ENCODE peak calls at places on chromosomes 3 and 15, in six cellular contexts. V is retinal pigment epithelial cell, K is Peyer's patch, R is GM13977, U is OCI-LY7, M is GM20000. H is an unnamed sample.

GRCh38 chr3:159994182-159994581 is 5.5 kb downstream of the IL12A start:
- DNase-seq in U (no peak), M (no peak), K (no peak), R (no peak), V (no peak), H (no peak)

GRCh38 chr3:56801597-56802410 is at the start of gene ARHGEF3:
- DNase-seq in K (peak; percentile 91), U (peak; percentile 85), M (peak; percentile 92), V (no peak), R (peak; percentile 92), H (peak; percentile 89)

GRCh38 chr15:92809880-92810361 is 90.2 kb upstream of the CHD2 start:
- DNase-seq in K (no peak), M (peak; percentile 66), V (no peak), U (peak; percentile 91), R (peak; percentile 64), H (peak; percentile 61)

GRCh38 chr3:190225186-190225692 is 97.0 kb downstream of the CLDN1 start:
- DNase-seq in R (no peak), U (peak; percentile 17), V (no peak), K (no peak), M (peak; percentile 9), H (no peak)

GRCh38 chr3:156920399-156920798 is 94.2 kb downstream of the LEKR1 start:
- DNase-seq in M (no peak), R (no peak), K (no peak), V (no peak), U (no peak), H (no peak)

GRCh38 chr15:26453914-26454313 is 319.0 kb downstream of the GABRB3 start:
- DNase-seq in K (no peak), R (no peak), V (no peak), M (no peak), U (no peak), H (no peak)

GRCh38 chr3:126307083-126307482 is 50.1 kb downstream of the KLF15 start:
- DNase-seq in V (no peak), M (no peak), R (no peak), K (no peak), U (peak; percentile 23), H (no peak)

GRCh38 chr3:62131620-62132019 is 241.7 kb downstream of the FEZF2 start:
- DNase-seq in M (no peak), R (no peak), V (no peak), K (no peak), U (no peak), H (no peak)

GRCh38 chr3:14042680-14043079 is 82.0 kb downstream of the CHCHD4 start:
- DNase-seq in V (no peak), R (no peak), U (no peak), K (no peak), M (no peak), H (no peak)

GRCh38 chr3:147410518-147411234 is 1.5 kb downstream of the ZIC1 start:
- DNase-seq in K (no peak), V (no peak), R (no peak), M (no peak), U (no peak), H (peak; percentile 27)

GRCh38 chr15:25136119-25136518 is 181.3 kb downstream of the SNRPN start:
- DNase-seq in V (no peak), R (no peak), M (no peak), K (no peak), U (peak; percentile 41), H (peak; percentile 1)

GRCh38 chr15:82680200-82681102 is 29.2 kb downstream of the AP3B2 start:
- DNase-seq in M (peak; percentile 87), V (no peak), K (peak; percentile 67), U (peak; percentile 65), R (peak; percentile 88), H (peak; percentile 84)

GRCh38 chr3:149512073-149512782 is 37.7 kb downstream of the TM4SF4 start:
- DNase-seq in M (peak; percentile 71), U (peak; percentile 29), K (peak; percentile 64), V (peak; percentile 34), R (peak; percentile 63), H (peak; percentile 53)

GRCh38 chr15:41424809-41425208 is 7.9 kb downstream of the RTF1 start:
- DNase-seq in R (no peak), V (no peak), U (no peak), K (no peak), M (no peak), H (no peak)

GRCh38 chr3:4738737-4739274 is 240.4 kb upstream of the BHLHE40 start:
- DNase-seq in K (no peak), U (no peak), V (no peak), R (no peak), M (no peak), H (peak; percentile 49)

GRCh38 chr3:16381426-16381825 is 116.4 kb downstream of the OXNAD1 start:
- DNase-seq in M (no peak), V (no peak), R (no peak), U (no peak), K (no peak), H (no peak)

GRCh38 chr15:81297147-81297572 is 26.8 kb downstream of the STARD5 start:
- DNase-seq in K (no peak), M (no peak), V (peak; percentile 37), R (no peak), U (no peak), H (no peak)
- TF ChIP-seq CTCF in K (no peak), M (no peak), V (no peak), R (no peak), U (no peak), H (no peak)

DNA sequence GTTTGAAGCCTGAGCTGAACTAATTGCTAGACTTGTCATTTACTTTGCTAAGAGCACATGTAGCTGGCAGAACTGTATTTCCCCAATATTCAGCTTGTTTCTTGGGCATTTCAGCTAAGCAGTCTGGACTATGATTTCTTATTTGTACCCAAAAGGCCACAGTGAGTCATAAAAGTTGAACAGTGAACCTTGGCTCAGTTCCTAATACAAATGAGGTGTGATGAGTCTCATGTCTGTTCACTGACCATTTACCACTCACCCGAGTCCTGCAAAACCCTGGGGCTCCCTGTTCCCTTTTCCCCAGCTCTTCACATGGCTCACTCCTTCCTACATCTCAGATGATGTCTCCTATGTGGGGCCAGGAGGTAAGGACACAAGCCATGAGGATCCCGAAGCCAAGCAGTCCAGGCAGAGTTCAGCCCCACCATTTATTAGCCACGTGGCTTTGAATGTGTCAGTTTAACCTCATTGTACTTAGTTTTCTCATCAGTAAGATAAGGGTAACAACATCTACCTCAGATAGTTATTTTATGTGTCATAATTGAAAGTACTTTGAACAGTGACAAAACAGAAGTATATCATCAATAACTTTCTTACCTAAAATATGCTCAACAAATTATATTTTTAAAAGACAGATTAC is 239.3 kb downstream of the IL5RA start:
- DNase-seq in K (peak; percentile 56), R (no peak), U (no peak), V (peak; percentile 6), M (no peak), H (no peak)
- TF ChIP-seq CTCF in K (no peak), R (no peak), U (no peak), V (no peak), M (no peak), H (no peak)

GRCh38 chr15:100973351-100974034 is 54.3 kb downstream of the LRRK1 start:
- DNase-seq in R (peak; percentile 36), U (no peak), M (peak; percentile 75), K (peak; percentile 57), V (no peak), H (no peak)
- TF ChIP-seq CTCF in R (no peak), U (no peak), M (no peak), K (no peak), V (no peak), H (no peak)

GRCh38 chr3:9111349-9112265 is 137.8 kb downstream of the SRGAP3 start:
- DNase-seq in R (no peak), M (no peak), V (no peak), U (peak; percentile 4), K (no peak), H (peak; percentile 22)
- TF ChIP-seq CTCF in R (peak; percentile 12), M (peak; percentile 4), V (peak; percentile 16), U (peak; percentile 34), K (no peak), H (no peak)

GRCh38 chr3:34882764-34883163 is 756.6 kb upstream of the ARPP21 start:
- DNase-seq in R (no peak), M (no peak), U (peak; percentile 10), K (no peak), V (no peak), H (no peak)
- TF ChIP-seq CTCF in R (no peak), M (no peak), U (peak; percentile 61), K (no peak), V (peak; percentile 68), H (no peak)

GRCh38 chr15:80182611-80183210 is 29.9 kb downstream of the FAH start:
- DNase-seq in R (no peak), M (no peak), U (no peak), V (no peak), K (no peak), H (no peak)

GRCh38 chr15:80183291-80183690 is 30.5 kb downstream of the FAH start:
- DNase-seq in R (no peak), M (no peak), K (no peak), U (no peak), V (no peak), H (no peak)

GRCh38 chr15:80186066-80186465 is 33.3 kb downstream of the FAH start:
- DNase-seq in K (no peak), R (no peak), U (no peak), M (no peak), V (no peak), H (no peak)

GRCh38 chr15:80185152-80185551 is 32.4 kb downstream of the FAH start:
- DNase-seq in M (no peak), R (no peak), V (no peak), K (no peak), U (no peak), H (no peak)

DNA sequence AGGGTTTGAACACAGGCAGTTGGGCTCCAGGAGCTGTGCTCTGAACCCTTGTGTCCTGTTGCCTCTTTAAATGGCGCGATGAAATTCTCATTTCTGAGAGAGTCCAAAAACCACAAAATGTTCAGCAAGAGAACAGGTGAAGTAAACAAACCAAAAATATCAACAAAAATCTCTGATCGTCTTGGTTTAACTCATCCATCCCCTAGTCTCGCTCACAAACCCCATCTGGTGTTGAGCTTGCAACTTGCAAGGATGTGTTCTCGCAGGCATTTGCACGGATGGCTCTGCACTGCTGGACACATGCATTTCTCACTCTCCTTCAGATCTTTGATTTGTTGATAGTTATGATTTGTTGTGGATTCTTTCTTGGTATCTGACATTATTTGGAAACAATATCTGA is 31.1 kb downstream of the FAH start:
- DNase-seq in K (no peak), M (no peak), R (no peak), V (no peak), U (no peak), H (no peak)
- TF ChIP-seq CTCF in K (no peak), M (no peak), R (no peak), V (peak; percentile 22), U (peak; percentile 39), H (no peak)

H was measured in activated CD8-positive, alpha-beta T cell treated with anti-CD3 and anti-CD28 coated beads for 36 hours.